ENCODE peak calls at places on chromosomes 6 and 20, in seven cellular contexts. J, F, O, Y, C, S and M are unnamed samples. For H3K4me1, the result is how much of the 10 kb centered on the place peaks cover.

GRCh38 chr6:16302721-16303552 is 64.5 kb downstream of the GMPR start:
- DNase-seq in J (no peak), F (no peak), O (no peak), Y (peak), C (no peak), S (no peak), M (no peak)

GRCh38 chr20:35558416-35558815 is 16.5 kb downstream of the ERGIC3 start:
- DNase-seq in J (no peak), F (no peak), O (no peak), Y (no peak), C (no peak), S (no peak), M (no peak)

GRCh38 chr20:37539424-37539823 is 11.7 kb upstream of the BLCAP start:
- DNase-seq in J (no peak), F (no peak), O (no peak), Y (no peak), C (no peak), S (no peak), M (no peak)

GRCh38 chr6:155314773-155315515 is 660 bp upstream of the TFB1M start:
- DNase-seq in J (peak), F (peak), O (peak), Y (peak), C (no peak), S (peak), M (peak)

GRCh38 chr20:36101201-36101600 is 53.3 kb upstream of the EPB41L1 start:
- DNase-seq in J (no peak), F (no peak), O (peak), Y (no peak), C (no peak), S (no peak), M (peak)

GRCh38 chr6:158799051-158799792 is 19.9 kb downstream of the EZR start:
- DNase-seq in J (peak), F (peak), O (no peak), Y (no peak), C (no peak), S (no peak), M (peak)

GRCh38 chr6:2038096-2038495 is 207.3 kb downstream of the GMDS start:
- DNase-seq in J (no peak), F (no peak), O (no peak), Y (no peak), C (no peak), S (no peak), M (peak)

GRCh38 chr6:90086517-90086916 is 192.2 kb downstream of the GJA10 start:
- DNase-seq in J (no peak), F (peak), O (no peak), Y (no peak), C (no peak), S (no peak), M (no peak)

GRCh38 chr20:63381781-63382431 is 20.8 kb upstream of the CHRNA4 start:
- DNase-seq in J (no peak), F (no peak), O (no peak), Y (no peak), C (no peak), S (no peak), M (no peak)

GRCh38 chr20:2261105-2261504 is 34.7 kb upstream of the TGM3 start:
- DNase-seq in J (peak), F (no peak), O (no peak), Y (no peak), C (no peak), S (no peak), M (peak)

GRCh38 chr6:13354331-13355042 is 26.1 kb upstream of the TBC1D7 start:
- DNase-seq in J (no peak), F (no peak), O (no peak), Y (no peak), C (no peak), S (no peak), M (no peak)

GRCh38 chr20:20520776-20521175 is 152.9 kb downstream of the INSM1 start:
- DNase-seq in J (no peak), F (no peak), O (no peak), Y (no peak), C (no peak), S (no peak), M (no peak)

GRCh38 chr6:37134622-37135191 is 35.2 kb upstream of the PIM1 start:
- DNase-seq in J (peak), F (peak), O (no peak), Y (no peak), C (no peak), S (no peak), M (peak)

GRCh38 chr6:154471609-154472362 is 38.7 kb downstream of the CNKSR3 start:
- DNase-seq in J (no peak), F (no peak), O (no peak), Y (no peak), C (no peak), S (no peak), M (no peak)

GRCh38 chr6:155158044-155158843 is 105.6 kb upstream of the CLDN20 start:
- DNase-seq in J (no peak), F (no peak), O (no peak), Y (no peak), C (no peak), S (no peak), M (no peak)

GRCh38 chr6:160147146-160147536 is 25.5 kb downstream of the SLC22A1 start:
- DNase-seq in J (no peak), F (no peak), O (no peak), Y (no peak), C (no peak), S (no peak), M (no peak)

GRCh38 chr6:157715766-157716171 is 107.3 kb upstream of the SNX9 start:
- DNase-seq in J (peak), F (peak), O (peak), Y (peak), C (no peak), S (peak), M (peak)

GRCh38 chr20:25083773-25084615 is 2.1 kb upstream of the VSX1 start:
- DNase-seq in J (no peak), F (no peak), O (no peak), Y (no peak), C (no peak), S (no peak), M (peak)

GRCh38 chr20:24653306-24653705 is 183.9 kb downstream of the SYNDIG1 start:
- DNase-seq in J (no peak), F (no peak), O (no peak), Y (no peak), C (no peak), S (no peak), M (no peak)

GRCh38 chr6:130466744-130467052 is 100.9 kb downstream of the TMEM200A start:
- DNase-seq in J (no peak), F (no peak), O (no peak), Y (no peak), C (no peak), S (no peak), M (no peak)

GRCh38 chr6:49070411-49070810 is 392.6 kb downstream of the MMUT start:
- DNase-seq in J (no peak), F (no peak), O (no peak), Y (peak), C (no peak), S (no peak), M (no peak)

GRCh38 chr6:17086469-17086868 is 15.4 kb upstream of the STMND1 start:
- DNase-seq in J (peak), F (peak), O (peak), Y (peak), C (no peak), S (no peak), M (peak)

GRCh38 chr20:34180460-34181108 is 60.6 kb upstream of the ASIP start:
- DNase-seq in J (no peak), F (no peak), O (peak), Y (no peak), C (no peak), S (no peak), M (no peak)

GRCh38 chr20:45097485-45098095 is 3.3 kb downstream of the KCNS1 start:
- DNase-seq in J (peak), F (no peak), O (peak), Y (peak), C (no peak), S (no peak), M (peak)

GRCh38 chr20:61114776-61115175 is 137.3 kb upstream of the CDH4 start:
- DNase-seq in J (no peak), F (no peak), O (no peak), Y (no peak), C (no peak), S (no peak), M (no peak)

GRCh38 chr6:166618866-166619761 is 7.9 kb downstream of the RPS6KA2 start:
- DNase-seq in J (no peak), F (no peak), O (peak), Y (no peak), C (no peak), S (no peak), M (no peak)

GRCh38 chr6:9659848-9660247 is 755.0 kb downstream of the TFAP2A start:
- DNase-seq in J (no peak), F (no peak), O (no peak), Y (no peak), C (no peak), S (no peak), M (no peak)

GRCh38 chr20:58570181-58570859 is 55.1 kb upstream of the APCDD1L start:
- DNase-seq in J (no peak), F (no peak), O (no peak), Y (no peak), C (no peak), S (no peak), M (no peak)
- H3K4me1 ChIP-seq in J (under half), F (under half), O (under half), Y (under half), C (under half), S (under half), M (under half)

GRCh38 chr6:42564496-42564890 is 664 bp downstream of the UBR2 start:
- DNase-seq in J (no peak), F (no peak), O (no peak), Y (no peak), C (no peak), S (no peak), M (no peak)

GRCh38 chr6:42563697-42564495 is at the start of gene UBR2:
- DNase-seq in J (peak), F (peak), O (peak), Y (peak), C (peak), S (peak), M (peak)

GRCh38 chr6:42569102-42570028 is 5.5 kb downstream of the UBR2 start:
- DNase-seq in J (no peak), F (no peak), O (no peak), Y (no peak), C (no peak), S (no peak), M (no peak)

GRCh38 chr6:42562788-42563187 is 1.0 kb upstream of the UBR2 start:
- DNase-seq in J (no peak), F (no peak), O (no peak), Y (no peak), C (no peak), S (no peak), M (no peak)

GRCh38 chr6:42566614-42567208 is 2.9 kb downstream of the UBR2 start:
- DNase-seq in J (no peak), F (no peak), O (no peak), Y (no peak), C (no peak), S (no peak), M (no peak)
- H3K4me3 ChIP-seq in J (no peak), F (no peak), O (no peak), Y (no peak), C (no peak), S (no peak), M (no peak)

GRCh38 chr6:54071941-54072340 is 39.3 kb upstream of the MLIP start:
- DNase-seq in J (no peak), F (no peak), O (no peak), Y (no peak), C (no peak), S (no peak), M (no peak)
- TF ChIP-seq POLR2A in J (no peak), F (no peak), O (no peak), Y (no peak), C (no peak), S (no peak), M (no peak)

GRCh38 chr6:225121-225721 is 67.1 kb upstream of the DUSP22 start:
- DNase-seq in J (peak), F (no peak), O (no peak), Y (no peak), C (no peak), S (no peak), M (no peak)

GRCh38 chr6:223136-223535 is 69.2 kb upstream of the DUSP22 start:
- DNase-seq in J (no peak), F (no peak), O (no peak), Y (peak), C (no peak), S (no peak), M (no peak)

GRCh38 chr6:222468-222867 is 69.8 kb upstream of the DUSP22 start:
- DNase-seq in J (no peak), F (no peak), O (no peak), Y (no peak), C (no peak), S (no peak), M (no peak)

GRCh38 chr6:224350-224749 is 67.9 kb upstream of the DUSP22 start:
- DNase-seq in J (no peak), F (no peak), O (no peak), Y (no peak), C (no peak), S (no peak), M (no peak)

GRCh38 chr6:223763-224162 is 68.5 kb upstream of the DUSP22 start:
- DNase-seq in J (no peak), F (no peak), O (no peak), Y (no peak), C (no peak), S (no peak), M (no peak)
- H3K4me1 ChIP-seq in J (under half), F (under half), O (under half), Y (under half), C (under half), S (under half), M (under half)

GRCh38 chr6:28775052-28775376 is 148.8 kb downstream of the TRIM27 start:
- DNase-seq in J (no peak), F (no peak), O (no peak), Y (no peak), C (no peak), S (no peak), M (no peak)

GRCh38 chr6:28774292-28775051 is 149.3 kb downstream of the TRIM27 start:
- DNase-seq in J (no peak), F (no peak), O (no peak), Y (no peak), C (no peak), S (no peak), M (no peak)

GRCh38 chr6:28770732-28771131 is 153.1 kb downstream of the TRIM27 start:
- DNase-seq in J (no peak), F (no peak), O (no peak), Y (no peak), C (no peak), S (no peak), M (no peak)

GRCh38 chr6:28771401-28772267 is 152.2 kb downstream of the TRIM27 start:
- DNase-seq in J (no peak), F (no peak), O (no peak), Y (no peak), C (no peak), S (no peak), M (no peak)

DNA sequence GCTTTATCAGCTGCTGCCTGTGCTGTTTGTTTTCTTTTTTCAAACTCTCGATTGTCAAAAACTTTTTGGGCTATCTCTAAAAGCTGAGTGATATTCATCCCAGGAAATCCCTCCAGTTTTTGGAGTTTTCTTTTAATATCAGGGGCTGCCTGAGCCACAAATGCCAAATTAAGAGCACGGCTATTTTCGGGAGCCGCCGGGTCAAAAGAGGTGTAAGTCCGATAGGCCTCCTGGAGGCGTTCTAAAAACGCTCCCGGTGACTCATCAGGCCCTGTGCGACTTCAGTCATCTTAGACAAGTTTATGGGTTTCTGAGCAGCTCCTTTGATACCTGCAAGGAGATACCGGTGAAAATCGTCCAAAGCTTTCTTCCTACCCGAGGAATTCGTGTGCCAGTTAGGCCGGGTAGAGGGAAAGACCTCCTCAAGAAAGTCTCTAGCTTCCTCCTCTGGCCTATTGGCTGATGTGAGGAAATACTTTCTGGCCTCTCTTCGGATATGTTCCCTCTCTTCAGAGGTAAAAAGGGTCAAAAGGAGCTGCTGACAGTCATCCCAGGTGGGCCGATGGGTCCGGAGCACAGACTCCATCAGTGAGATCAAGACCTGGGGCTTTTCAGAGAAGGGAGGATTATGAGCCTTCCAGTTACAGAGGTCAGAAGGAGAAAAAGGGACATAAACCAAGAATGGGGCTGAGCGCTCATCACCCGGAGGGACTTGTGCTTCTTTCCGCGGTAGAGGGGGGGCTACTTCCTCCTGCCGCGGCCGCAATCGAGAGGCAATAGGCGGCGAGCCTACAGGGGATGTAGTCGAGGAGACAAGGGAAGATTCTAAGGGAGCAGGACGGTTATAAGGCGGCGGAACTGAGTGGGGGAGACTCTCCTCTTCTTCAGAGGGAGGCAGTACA is 151.1 kb downstream of the TRIM27 start:
- DNase-seq in J (no peak), F (no peak), O (no peak), Y (no peak), C (no peak), S (no peak), M (no peak)
- H3K4me3 ChIP-seq in J (no peak), F (no peak), O (no peak), Y (no peak), C (no peak), S (no peak), M (no peak)